ENCODE peak calls at places on chromosomes 4 and X, in four cellular contexts. One of them, this sample, is unnamed.

GRCh38 chr4:114267976-114268375 is 288.5 kb upstream of the ARSJ start:
- DNase-seq in stomach: no peak
- DNase-seq in breast epithelium: no peak
- DNase-seq in ovary: no peak
- DNase-seq in this sample: no peak

GRCh38 chr4:17580969-17581368 is 4.0 kb downstream of the LAP3 start:
- DNase-seq in stomach: no peak
- DNase-seq in breast epithelium: no peak
- DNase-seq in ovary: no peak
- DNase-seq in this sample: no peak

GRCh38 chr4:6852582-6852981 is 57.0 kb upstream of the TBC1D14 start:
- DNase-seq in stomach: no peak
- DNase-seq in breast epithelium: no peak
- DNase-seq in ovary: no peak
- DNase-seq in this sample: no peak

GRCh38 chrX:30308263-30309138 is 689 bp downstream of the NR0B1 start:
- DNase-seq in stomach: no peak
- DNase-seq in breast epithelium: no peak
- DNase-seq in ovary: peak; percentile 32
- DNase-seq in this sample: no peak

GRCh38 chr4:1767058-1767769 is 25.9 kb upstream of the FGFR3 start:
- DNase-seq in stomach: no peak
- DNase-seq in breast epithelium: no peak
- DNase-seq in ovary: no peak
- DNase-seq in this sample: no peak

GRCh38 chrX:70979136-70979762 is 48.4 kb upstream of the SLC7A3 start:
- DNase-seq in stomach: no peak
- DNase-seq in breast epithelium: no peak
- DNase-seq in ovary: no peak
- DNase-seq in this sample: no peak

GRCh38 chr4:90357117-90357710 is 230.0 kb downstream of the CCSER1 start:
- DNase-seq in stomach: no peak
- DNase-seq in breast epithelium: no peak
- DNase-seq in ovary: no peak
- DNase-seq in this sample: no peak

GRCh38 chr4:73603854-73604584 is 16.2 kb downstream of the RASSF6 start:
- DNase-seq in stomach: no peak
- DNase-seq in breast epithelium: no peak
- DNase-seq in ovary: no peak
- DNase-seq in this sample: no peak

GRCh38 chr4:33297091-33297490 is 2576.9 kb downstream of the PCDH7 start:
- DNase-seq in stomach: no peak
- DNase-seq in breast epithelium: no peak
- DNase-seq in ovary: no peak
- DNase-seq in this sample: no peak

GRCh38 chr4:48290146-48290772 is 20.6 kb upstream of the TEC start:
- DNase-seq in stomach: no peak
- DNase-seq in breast epithelium: no peak
- DNase-seq in ovary: no peak
- DNase-seq in this sample: no peak

GRCh38 chr4:25677157-25677556 is 21.5 kb downstream of the SLC34A2 start:
- DNase-seq in stomach: no peak
- DNase-seq in breast epithelium: no peak
- DNase-seq in ovary: no peak
- DNase-seq in this sample: no peak

GRCh38 chrX:107483976-107484726 is 34.7 kb downstream of the FRMPD3 start:
- DNase-seq in stomach: no peak
- DNase-seq in breast epithelium: no peak
- DNase-seq in ovary: peak; percentile 80
- DNase-seq in this sample: no peak

GRCh38 chr4:8260656-8261111 is 8.9 kb upstream of the HTRA3 start:
- DNase-seq in stomach: no peak
- DNase-seq in breast epithelium: no peak
- DNase-seq in ovary: peak; percentile 85
- DNase-seq in this sample: no peak

GRCh38 chr4:13347517-13348125 is 136.5 kb downstream of the RAB28 start:
- DNase-seq in stomach: no peak
- DNase-seq in breast epithelium: no peak
- DNase-seq in ovary: no peak
- DNase-seq in this sample: no peak

GRCh38 chr4:153346563-153346962 is 2.1 kb downstream of the MND1 start:
- DNase-seq in stomach: no peak
- DNase-seq in breast epithelium: no peak
- DNase-seq in ovary: no peak
- DNase-seq in this sample: no peak

GRCh38 chr4:123564758-123565346 is 168.3 kb downstream of the SPRY1 start:
- DNase-seq in stomach: peak; percentile 52
- DNase-seq in breast epithelium: no peak
- DNase-seq in ovary: peak; percentile 48
- DNase-seq in this sample: no peak

GRCh38 chrX:11261260-11261659 is 32.0 kb upstream of the AMELX start:
- DNase-seq in stomach: no peak
- DNase-seq in breast epithelium: no peak
- DNase-seq in ovary: no peak
- DNase-seq in this sample: no peak

GRCh38 chr4:74618659-74619058 is 173.7 kb downstream of the AREG start:
- DNase-seq in stomach: no peak
- DNase-seq in breast epithelium: no peak
- DNase-seq in ovary: no peak
- DNase-seq in this sample: no peak

GRCh38 chr4:71188197-71188625 is 150.6 kb upstream of the SLC4A4 start:
- DNase-seq in stomach: no peak
- DNase-seq in breast epithelium: no peak
- DNase-seq in ovary: no peak
- DNase-seq in this sample: no peak

GRCh38 chr4:3045500-3045850 is 28.9 kb downstream of the HTT-AS start:
- DNase-seq in stomach: peak; percentile 56
- DNase-seq in breast epithelium: no peak
- DNase-seq in ovary: no peak
- DNase-seq in this sample: peak; percentile 84

GRCh38 chr4:74206088-74206826 is 48.3 kb downstream of the MTHFD2L start:
- DNase-seq in stomach: no peak
- DNase-seq in breast epithelium: no peak
- DNase-seq in ovary: no peak
- DNase-seq in this sample: no peak

GRCh38 chrX:19638968-19639539 is 123.7 kb upstream of the MAP3K15 start:
- DNase-seq in stomach: no peak
- DNase-seq in breast epithelium: no peak
- DNase-seq in ovary: no peak
- DNase-seq in this sample: no peak

GRCh38 chrX:149010026-149010898 is 494.8 kb downstream of the IDS start:
- DNase-seq in stomach: no peak
- DNase-seq in breast epithelium: no peak
- DNase-seq in ovary: no peak
- DNase-seq in this sample: no peak

GRCh38 chrX:14501312-14501711 is 28.0 kb upstream of the GLRA2 start:
- DNase-seq in stomach: peak; percentile 29
- DNase-seq in breast epithelium: no peak
- DNase-seq in ovary: peak; percentile 27
- DNase-seq in this sample: no peak

GRCh38 chr4:18162453-18162852 is 140.9 kb upstream of the LCORL start:
- DNase-seq in stomach: no peak
- DNase-seq in breast epithelium: no peak
- DNase-seq in ovary: no peak
- DNase-seq in this sample: no peak

GRCh38 chr4:129167640-129168260 is 71.8 kb downstream of the C4orf33 start:
- DNase-seq in stomach: no peak
- DNase-seq in breast epithelium: no peak
- DNase-seq in ovary: no peak
- DNase-seq in this sample: no peak

GRCh38 chr4:45004847-45005565 is 278.6 kb upstream of the GNPDA2 start:
- DNase-seq in stomach: no peak
- DNase-seq in breast epithelium: no peak
- DNase-seq in ovary: no peak
- DNase-seq in this sample: no peak

GRCh38 chr4:127540497-127541026 is 92.2 kb upstream of the INTU start:
- DNase-seq in stomach: no peak
- DNase-seq in breast epithelium: no peak
- DNase-seq in ovary: no peak
- DNase-seq in this sample: no peak

GRCh38 chr4:159103406-159104131 is 690 bp downstream of the RAPGEF2 start:
- DNase-seq in stomach: peak; percentile 47
- DNase-seq in breast epithelium: no peak
- DNase-seq in ovary: peak; percentile 46
- DNase-seq in this sample: peak; percentile 81

GRCh38 chrX:9873952-9874351 is 87.7 kb downstream of the SHROOM2 start:
- DNase-seq in stomach: peak; percentile 52
- DNase-seq in breast epithelium: no peak
- DNase-seq in ovary: no peak
- DNase-seq in this sample: no peak

GRCh38 chr4:137198791-137199190 is 333.5 kb downstream of the PCDH18 start:
- DNase-seq in stomach: no peak
- DNase-seq in breast epithelium: no peak
- DNase-seq in ovary: no peak
- DNase-seq in this sample: no peak

GRCh38 chrX:23901805-23902204 is 5.9 kb downstream of the APOO start:
- DNase-seq in stomach: peak; percentile 39
- DNase-seq in breast epithelium: no peak
- DNase-seq in ovary: peak; percentile 59
- DNase-seq in this sample: no peak

GRCh38 chrX:37942170-37942569 is 64.2 kb upstream of the SYTL5 start:
- DNase-seq in stomach: no peak
- DNase-seq in breast epithelium: no peak
- DNase-seq in ovary: no peak
- DNase-seq in this sample: no peak

GRCh38 chrX:151902813-151903591 is 9.7 kb upstream of the MAGEA4 start:
- DNase-seq in stomach: no peak
- DNase-seq in breast epithelium: no peak
- DNase-seq in ovary: no peak
- DNase-seq in this sample: no peak
- H3K9me3 ChIP-seq in stomach: no peaks in the 10 kb centered on the region
- H3K9me3 ChIP-seq in breast epithelium: no peaks in the 10 kb centered on the region
- H3K9me3 ChIP-seq in ovary: no peaks in the 10 kb centered on the region
- H3K9me3 ChIP-seq in this sample: no peaks in the 10 kb centered on the region

GRCh38 chr4:173666-174314 is 49.5 kb downstream of the ZNF718 start:
- DNase-seq in stomach: no peak
- DNase-seq in breast epithelium: no peak
- DNase-seq in ovary: no peak
- DNase-seq in this sample: no peak

GRCh38 chr4:176995-177394 is 52.7 kb downstream of the ZNF718 start:
- DNase-seq in stomach: no peak
- DNase-seq in breast epithelium: no peak
- DNase-seq in ovary: no peak
- DNase-seq in this sample: no peak

GRCh38 chr4:175986-176385 is 51.7 kb downstream of the ZNF718 start:
- DNase-seq in stomach: no peak
- DNase-seq in breast epithelium: no peak
- DNase-seq in ovary: no peak
- DNase-seq in this sample: no peak
- H3K9me3 ChIP-seq in stomach: peaks cover 91% of the 10 kb centered on the region
- H3K9me3 ChIP-seq in breast epithelium: peaks cover 78% of the 10 kb centered on the region
- H3K9me3 ChIP-seq in ovary: no peaks in the 10 kb centered on the region
- H3K9me3 ChIP-seq in this sample: peaks cover 75% of the 10 kb centered on the region

GRCh38 chr4:492412-492811 is 6.5 kb downstream of the ZNF721 start:
- DNase-seq in stomach: no peak
- DNase-seq in breast epithelium: no peak
- DNase-seq in ovary: no peak
- DNase-seq in this sample: no peak
- H3K9me3 ChIP-seq in stomach: no peaks in the 10 kb centered on the region
- H3K9me3 ChIP-seq in breast epithelium: peaks cover 13% of the 10 kb centered on the region
- H3K9me3 ChIP-seq in ovary: no peaks in the 10 kb centered on the region
- H3K9me3 ChIP-seq in this sample: peaks cover 3% of the 10 kb centered on the region

GRCh38 chr4:569958-570667 is 6.0 kb downstream of the TMEM271 start:
- DNase-seq in stomach: no peak
- DNase-seq in breast epithelium: no peak
- DNase-seq in ovary: no peak
- DNase-seq in this sample: no peak
- H3K9me3 ChIP-seq in stomach: no peaks in the 10 kb centered on the region
- H3K9me3 ChIP-seq in breast epithelium: no peaks in the 10 kb centered on the region
- H3K9me3 ChIP-seq in ovary: no peaks in the 10 kb centered on the region
- H3K9me3 ChIP-seq in this sample: no peaks in the 10 kb centered on the region

GRCh38 chr4:30399476-30399875 is 320.7 kb upstream of the PCDH7 start:
- DNase-seq in stomach: no peak
- DNase-seq in breast epithelium: no peak
- DNase-seq in ovary: no peak
- DNase-seq in this sample: no peak

GRCh38 chr4:30402276-30402675 is 317.9 kb upstream of the PCDH7 start:
- DNase-seq in stomach: no peak
- DNase-seq in breast epithelium: no peak
- DNase-seq in ovary: no peak
- DNase-seq in this sample: no peak

GRCh38 chr4:30396772-30397475 is 323.2 kb upstream of the PCDH7 start:
- DNase-seq in stomach: no peak
- DNase-seq in breast epithelium: no peak
- DNase-seq in ovary: no peak
- DNase-seq in this sample: no peak
- H3K9me3 ChIP-seq in stomach: no peaks in the 10 kb centered on the region
- H3K9me3 ChIP-seq in breast epithelium: no peaks in the 10 kb centered on the region
- H3K9me3 ChIP-seq in ovary: no peaks in the 10 kb centered on the region
- H3K9me3 ChIP-seq in this sample: no peaks in the 10 kb centered on the region

DNA sequence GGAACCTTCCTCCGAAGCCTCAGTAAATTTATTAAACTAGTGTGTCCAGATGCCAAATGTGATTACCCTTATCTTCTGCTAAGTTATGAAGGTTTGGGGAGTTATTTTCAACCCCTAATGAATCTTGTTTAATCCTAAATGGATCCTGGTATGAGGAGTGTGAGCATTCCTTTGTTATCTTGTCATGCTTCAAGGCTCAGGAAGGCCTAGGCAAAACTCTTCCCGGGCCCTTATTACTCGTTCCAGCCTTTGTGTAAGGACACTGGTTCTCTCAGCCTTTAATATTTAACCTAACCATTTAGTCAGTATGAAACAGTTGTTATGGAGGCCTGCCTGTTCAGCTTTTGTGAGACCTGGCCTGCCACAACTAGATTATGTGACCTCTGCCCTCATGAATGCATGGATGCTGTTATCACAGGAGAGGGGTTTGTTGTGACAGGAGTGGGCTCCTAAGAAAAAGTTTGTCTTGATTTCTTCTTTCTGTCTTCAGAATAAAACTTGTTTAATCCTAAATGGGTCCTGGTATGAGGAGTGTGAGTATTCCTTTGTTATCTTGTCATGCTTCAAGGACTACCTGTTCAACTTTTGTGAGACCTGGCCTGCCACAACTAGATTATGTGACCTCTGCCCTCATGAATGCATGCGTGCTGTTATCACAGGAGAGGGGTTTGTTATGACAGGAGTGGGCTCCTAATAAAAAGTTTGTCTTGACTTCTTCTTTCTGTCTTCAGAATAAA is 181.7 kb downstream of the SLC39A8 start:
- DNase-seq in stomach: no peak
- DNase-seq in breast epithelium: no peak
- DNase-seq in ovary: no peak
- DNase-seq in this sample: no peak
- H3K9me3 ChIP-seq in stomach: no peaks in the 10 kb centered on the region
- H3K9me3 ChIP-seq in breast epithelium: no peaks in the 10 kb centered on the region
- H3K9me3 ChIP-seq in ovary: no peaks in the 10 kb centered on the region
- H3K9me3 ChIP-seq in this sample: no peaks in the 10 kb centered on the region